ENCODE peak calls at places on chromosome 10, in ten cellular contexts. J, I, C, O, T, L, W, U, A and Y are unnamed samples.
A peak's percentile ranks its signal among the peaks of the same experiment; 100 is the strongest.

GRCh38 chr10:23158370-23158769 is 33.7 kb upstream of the PTF1A start:
- DNase-seq in J (peak; percentile 25), I (peak; percentile 50), C (peak; percentile 30), O (peak; percentile 54), T (peak; percentile 79), L (peak; percentile 4), W (peak; percentile 21), U (peak; percentile 85), A (peak; percentile 47), Y (peak; percentile 47)

GRCh38 chr10:67043041-67043440 is 117.2 kb downstream of the LRRTM3 start:
- DNase-seq in J (no peak), I (no peak), C (no peak), O (no peak), T (no peak), L (no peak), W (no peak), U (no peak), A (no peak), Y (no peak)

GRCh38 chr10:49310460-49310859 is 11.5 kb downstream of the C10orf71 start:
- DNase-seq in J (no peak), I (no peak), C (no peak), O (no peak), T (no peak), L (no peak), W (no peak), U (no peak), A (no peak), Y (no peak)

GRCh38 chr10:7756360-7756992 is 31.3 kb downstream of the KIN start:
- DNase-seq in J (no peak), I (no peak), C (no peak), O (peak; percentile 47), T (no peak), L (no peak), W (no peak), U (no peak), A (peak; percentile 21), Y (peak; percentile 11)

GRCh38 chr10:107900131-107900530 is 735.6 kb upstream of the SORCS1 start:
- DNase-seq in J (no peak), I (no peak), C (no peak), O (no peak), T (no peak), L (no peak), W (no peak), U (no peak), A (no peak), Y (no peak)

GRCh38 chr10:23319835-23320234 is 24.8 kb downstream of the C10orf67 start:
- DNase-seq in J (no peak), I (peak; percentile 7), C (no peak), O (no peak), T (no peak), L (no peak), W (no peak), U (no peak), A (no peak), Y (no peak)

GRCh38 chr10:6204341-6205191 is 1.8 kb downstream of the PFKFB3 start:
- DNase-seq in J (no peak), I (no peak), C (peak; percentile 62), O (peak; percentile 46), T (peak; percentile 89), L (no peak), W (peak; percentile 45), U (no peak), A (no peak), Y (peak; percentile 65)

GRCh38 chr10:118047363-118047719 is 600 bp upstream of the RAB11FIP2 start:
- DNase-seq in J (no peak), I (no peak), C (no peak), O (no peak), T (peak; percentile 9), L (no peak), W (no peak), U (peak; percentile 8), A (no peak), Y (no peak)

GRCh38 chr10:88457680-88458079 is 125.4 kb downstream of the RNLS start:
- DNase-seq in J (no peak), I (no peak), C (no peak), O (no peak), T (no peak), L (no peak), W (no peak), U (no peak), A (no peak), Y (no peak)

GRCh38 chr10:125011926-125012705 is 70.2 kb downstream of the ZRANB1 start:
- DNase-seq in J (no peak), I (no peak), C (no peak), O (no peak), T (peak; percentile 63), L (no peak), W (no peak), U (no peak), A (no peak), Y (peak; percentile 22)